ENCODE peak calls at places on chromosomes 12 and 14, in nine cellular contexts. One of them, this sample, is unnamed.

GRCh38 chr14:105261781-105262180 is 13.4 kb downstream of the BTBD6 start:
- DNase-seq in tibial nerve: no peak
- DNase-seq in adrenal gland: no peak
- DNase-seq in pancreas: no peak
- DNase-seq in GM12878: no peak
- DNase-seq in CD8-positive, alpha-beta T cell: no peak
- DNase-seq in tibial artery: peak; percentile 60
- DNase-seq in left ventricle myocardium inferior: peak; percentile 59
- DNase-seq in gastrocnemius medialis: no peak
- DNase-seq in this sample: no peak

GRCh38 chr12:27866382-27867101 is 86.5 kb upstream of the MANSC4 start:
- DNase-seq in pancreas: no peak
- DNase-seq in GM12878: no peak
- DNase-seq in tibial artery: no peak
- DNase-seq in CD8-positive, alpha-beta T cell: no peak
- DNase-seq in tibial nerve: no peak
- DNase-seq in gastrocnemius medialis: no peak
- DNase-seq in left ventricle myocardium inferior: no peak
- DNase-seq in adrenal gland: no peak
- DNase-seq in this sample: no peak

GRCh38 chr12:101761347-101761746 is 22.1 kb upstream of the SYCP3 start:
- DNase-seq in gastrocnemius medialis: no peak
- DNase-seq in CD8-positive, alpha-beta T cell: no peak
- DNase-seq in GM12878: no peak
- DNase-seq in pancreas: no peak
- DNase-seq in adrenal gland: no peak
- DNase-seq in tibial artery: no peak
- DNase-seq in left ventricle myocardium inferior: no peak
- DNase-seq in tibial nerve: no peak
- DNase-seq in this sample: no peak

GRCh38 chr14:61977217-61977616 is 215.0 kb downstream of the SNAPC1 start:
- DNase-seq in GM12878: no peak
- DNase-seq in CD8-positive, alpha-beta T cell: no peak
- DNase-seq in pancreas: no peak
- DNase-seq in tibial nerve: no peak
- DNase-seq in adrenal gland: no peak
- DNase-seq in tibial artery: no peak
- DNase-seq in left ventricle myocardium inferior: no peak
- DNase-seq in gastrocnemius medialis: no peak
- DNase-seq in this sample: no peak

GRCh38 chr14:26402126-26402525 is 195.7 kb downstream of the NOVA1 start:
- DNase-seq in left ventricle myocardium inferior: no peak
- DNase-seq in adrenal gland: no peak
- DNase-seq in CD8-positive, alpha-beta T cell: no peak
- DNase-seq in GM12878: no peak
- DNase-seq in pancreas: no peak
- DNase-seq in gastrocnemius medialis: no peak
- DNase-seq in tibial nerve: no peak
- DNase-seq in tibial artery: no peak
- DNase-seq in this sample: no peak

GRCh38 chr12:96047621-96048211 is 12.3 kb upstream of the LTA4H start:
- DNase-seq in adrenal gland: peak; percentile 56
- DNase-seq in tibial artery: no peak
- DNase-seq in gastrocnemius medialis: no peak
- DNase-seq in tibial nerve: peak; percentile 29
- DNase-seq in left ventricle myocardium inferior: no peak
- DNase-seq in CD8-positive, alpha-beta T cell: no peak
- DNase-seq in pancreas: peak; percentile 43
- DNase-seq in GM12878: peak; percentile 68
- DNase-seq in this sample: no peak

GRCh38 chr12:94593822-94594442 is 56.4 kb downstream of the TMCC3 start:
- DNase-seq in pancreas: no peak
- DNase-seq in adrenal gland: no peak
- DNase-seq in tibial nerve: no peak
- DNase-seq in left ventricle myocardium inferior: no peak
- DNase-seq in GM12878: peak; percentile 15
- DNase-seq in CD8-positive, alpha-beta T cell: no peak
- DNase-seq in tibial artery: peak; percentile 74
- DNase-seq in gastrocnemius medialis: no peak
- DNase-seq in this sample: no peak

GRCh38 chr14:50229646-50230045 is 1.7 kb downstream of the SOS2 start:
- DNase-seq in GM12878: no peak
- DNase-seq in CD8-positive, alpha-beta T cell: no peak
- DNase-seq in tibial artery: no peak
- DNase-seq in pancreas: no peak
- DNase-seq in gastrocnemius medialis: no peak
- DNase-seq in adrenal gland: no peak
- DNase-seq in tibial nerve: no peak
- DNase-seq in left ventricle myocardium inferior: no peak
- DNase-seq in this sample: no peak

GRCh38 chr12:49962861-49963765 is 1.4 kb downstream of the AQP5 start:
- DNase-seq in gastrocnemius medialis: no peak
- DNase-seq in CD8-positive, alpha-beta T cell: no peak
- DNase-seq in pancreas: peak; percentile 96
- DNase-seq in left ventricle myocardium inferior: peak; percentile 71
- DNase-seq in adrenal gland: peak; percentile 76
- DNase-seq in tibial artery: peak; percentile 74
- DNase-seq in GM12878: no peak
- DNase-seq in tibial nerve: no peak
- DNase-seq in this sample: no peak

GRCh38 chr14:52801014-52801708 is 9.8 kb upstream of the GNPNAT1 start:
- DNase-seq in CD8-positive, alpha-beta T cell: no peak
- DNase-seq in tibial artery: no peak
- DNase-seq in gastrocnemius medialis: no peak
- DNase-seq in pancreas: no peak
- DNase-seq in left ventricle myocardium inferior: no peak
- DNase-seq in adrenal gland: no peak
- DNase-seq in tibial nerve: no peak
- DNase-seq in GM12878: no peak
- DNase-seq in this sample: no peak

GRCh38 chr14:34797747-34798583 is 77.2 kb downstream of the BAZ1A start:
- DNase-seq in GM12878: no peak
- DNase-seq in adrenal gland: no peak
- DNase-seq in CD8-positive, alpha-beta T cell: no peak
- DNase-seq in gastrocnemius medialis: no peak
- DNase-seq in pancreas: no peak
- DNase-seq in tibial nerve: no peak
- DNase-seq in left ventricle myocardium inferior: no peak
- DNase-seq in tibial artery: no peak
- DNase-seq in this sample: no peak

GRCh38 chr14:30195946-30196345 is 268.3 kb upstream of the PRKD1 start:
- DNase-seq in adrenal gland: no peak
- DNase-seq in left ventricle myocardium inferior: no peak
- DNase-seq in tibial artery: no peak
- DNase-seq in gastrocnemius medialis: no peak
- DNase-seq in GM12878: no peak
- DNase-seq in pancreas: no peak
- DNase-seq in tibial nerve: no peak
- DNase-seq in CD8-positive, alpha-beta T cell: no peak
- DNase-seq in this sample: no peak

DNA sequence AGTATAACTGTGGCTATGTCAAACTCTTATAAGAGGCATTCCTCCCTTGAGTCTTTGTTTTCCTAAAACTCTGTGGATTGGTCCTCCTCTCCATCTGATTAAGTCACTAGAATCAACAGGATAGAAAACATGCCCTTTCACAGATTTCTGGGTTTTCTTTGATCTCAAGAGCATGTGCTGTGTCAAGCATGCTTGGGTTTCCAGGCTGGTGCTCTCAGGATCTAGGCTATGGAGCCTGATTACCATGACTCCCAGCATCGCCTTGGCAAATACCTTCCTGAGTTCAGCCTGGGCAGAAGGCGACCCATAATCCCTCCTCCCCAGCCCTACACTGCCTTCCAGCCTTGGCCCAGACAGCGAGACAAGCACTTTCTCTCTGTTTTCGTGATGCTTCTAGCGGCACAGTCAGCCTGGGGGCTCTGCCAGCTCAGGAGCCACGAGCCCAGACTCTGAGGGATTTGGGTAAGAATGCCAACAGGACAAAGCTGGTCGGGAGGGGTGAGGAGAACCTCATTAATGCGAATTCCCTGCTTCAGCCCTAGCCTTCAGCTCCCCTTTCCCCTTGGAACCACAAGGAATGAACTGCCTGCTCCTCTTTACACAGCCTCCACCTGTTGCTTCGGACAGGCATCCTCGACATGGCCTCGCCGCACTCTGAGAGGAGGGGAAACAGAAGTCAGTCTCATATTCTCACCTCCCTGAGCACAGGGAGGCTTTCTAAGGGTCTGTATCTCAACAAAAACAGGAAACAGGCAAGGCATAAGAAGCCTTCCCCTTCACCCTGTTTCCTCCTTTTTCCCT is 227.0 kb downstream of the MSRB3 start:
- DNase-seq in adrenal gland: no peak
- DNase-seq in GM12878: no peak
- DNase-seq in gastrocnemius medialis: no peak
- DNase-seq in CD8-positive, alpha-beta T cell: no peak
- DNase-seq in pancreas: no peak
- DNase-seq in left ventricle myocardium inferior: no peak
- DNase-seq in tibial nerve: no peak
- DNase-seq in tibial artery: no peak
- DNase-seq in this sample: no peak
- H3K4me1 ChIP-seq in adrenal gland: no peaks in the 10 kb centered on the region
- H3K4me1 ChIP-seq in GM12878: no peaks in the 10 kb centered on the region
- H3K4me1 ChIP-seq in gastrocnemius medialis: no peaks in the 10 kb centered on the region
- H3K4me1 ChIP-seq in CD8-positive, alpha-beta T cell: no peaks in the 10 kb centered on the region
- H3K4me1 ChIP-seq in pancreas: peaks cover 3% of the 10 kb centered on the region
- H3K4me1 ChIP-seq in left ventricle myocardium inferior: peaks cover 18% of the 10 kb centered on the region
- H3K4me1 ChIP-seq in tibial nerve: no peaks in the 10 kb centered on the region
- H3K4me1 ChIP-seq in tibial artery: peaks cover 12% of the 10 kb centered on the region
- H3K4me1 ChIP-seq in this sample: peaks cover 6% of the 10 kb centered on the region

GRCh38 chr14:102238766-102239165 is 66.2 kb downstream of the MOK start:
- DNase-seq in left ventricle myocardium inferior: no peak
- DNase-seq in GM12878: no peak
- DNase-seq in tibial nerve: no peak
- DNase-seq in CD8-positive, alpha-beta T cell: no peak
- DNase-seq in pancreas: no peak
- DNase-seq in adrenal gland: no peak
- DNase-seq in gastrocnemius medialis: no peak
- DNase-seq in tibial artery: no peak
- DNase-seq in this sample: no peak

GRCh38 chr14:102238131-102238530 is 66.8 kb downstream of the MOK start:
- DNase-seq in left ventricle myocardium inferior: no peak
- DNase-seq in adrenal gland: no peak
- DNase-seq in tibial nerve: no peak
- DNase-seq in GM12878: no peak
- DNase-seq in tibial artery: no peak
- DNase-seq in gastrocnemius medialis: no peak
- DNase-seq in pancreas: no peak
- DNase-seq in CD8-positive, alpha-beta T cell: no peak
- DNase-seq in this sample: no peak

GRCh38 chr14:102239231-102239630 is 65.7 kb downstream of the MOK start:
- DNase-seq in CD8-positive, alpha-beta T cell: no peak
- DNase-seq in GM12878: no peak
- DNase-seq in gastrocnemius medialis: no peak
- DNase-seq in adrenal gland: no peak
- DNase-seq in left ventricle myocardium inferior: no peak
- DNase-seq in tibial artery: no peak
- DNase-seq in pancreas: no peak
- DNase-seq in tibial nerve: no peak
- DNase-seq in this sample: no peak

GRCh38 chr14:102246071-102246470 is 58.9 kb downstream of the MOK start:
- DNase-seq in tibial artery: no peak
- DNase-seq in GM12878: no peak
- DNase-seq in CD8-positive, alpha-beta T cell: no peak
- DNase-seq in pancreas: no peak
- DNase-seq in gastrocnemius medialis: no peak
- DNase-seq in left ventricle myocardium inferior: no peak
- DNase-seq in tibial nerve: no peak
- DNase-seq in adrenal gland: no peak
- DNase-seq in this sample: no peak

GRCh38 chr14:102241147-102241546 is 63.8 kb downstream of the MOK start:
- DNase-seq in tibial nerve: no peak
- DNase-seq in gastrocnemius medialis: no peak
- DNase-seq in left ventricle myocardium inferior: no peak
- DNase-seq in GM12878: no peak
- DNase-seq in pancreas: no peak
- DNase-seq in CD8-positive, alpha-beta T cell: no peak
- DNase-seq in tibial artery: no peak
- DNase-seq in adrenal gland: no peak
- DNase-seq in this sample: no peak
- H3K27ac ChIP-seq in tibial nerve: no peak overlapping the region
- H3K27ac ChIP-seq in gastrocnemius medialis: no peak overlapping the region
- H3K27ac ChIP-seq in left ventricle myocardium inferior: no peak overlapping the region
- H3K27ac ChIP-seq in GM12878: no peak overlapping the region
- H3K27ac ChIP-seq in pancreas: no peak overlapping the region
- H3K27ac ChIP-seq in CD8-positive, alpha-beta T cell: no peak overlapping the region
- H3K27ac ChIP-seq in tibial artery: no peak overlapping the region
- H3K27ac ChIP-seq in adrenal gland: no peak overlapping the region
- H3K27ac ChIP-seq in this sample: no peak overlapping the region

DNA sequence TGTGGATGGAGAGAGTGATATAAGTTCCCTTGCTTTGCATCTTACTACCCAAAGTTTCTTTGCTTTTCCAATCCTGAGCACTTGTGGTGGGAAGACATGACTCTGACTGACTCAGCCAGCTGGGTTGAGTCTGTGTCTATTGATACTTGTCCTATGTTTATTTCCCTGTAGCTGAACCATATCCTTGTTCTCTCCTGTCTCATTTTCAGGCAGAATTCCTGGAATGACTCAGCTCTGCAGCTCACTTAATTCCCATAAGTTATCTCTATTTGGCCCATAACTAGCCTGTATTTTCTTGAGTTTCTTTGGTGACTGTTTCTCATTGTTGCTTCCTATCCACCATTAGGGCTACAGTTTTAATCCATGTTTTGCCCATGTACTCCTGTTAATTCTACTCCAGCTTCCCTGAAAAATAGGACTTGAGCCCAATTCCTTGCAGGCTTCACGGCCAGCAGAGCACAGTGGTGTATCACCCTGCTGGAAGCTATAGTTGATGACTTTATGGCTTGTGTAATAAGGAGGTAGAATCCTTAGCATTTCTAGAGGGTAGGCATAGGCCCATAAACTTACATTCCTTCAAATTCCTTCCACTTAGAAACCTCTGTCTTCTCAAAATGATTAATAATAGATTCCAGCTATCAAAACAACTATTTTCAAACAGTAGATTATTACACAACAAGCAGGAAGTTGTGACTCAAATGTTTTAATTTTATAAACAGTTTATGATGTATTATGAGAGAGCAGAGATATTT is 183.1 kb downstream of the TMTC3 start:
- DNase-seq in gastrocnemius medialis: no peak
- DNase-seq in tibial artery: no peak
- DNase-seq in CD8-positive, alpha-beta T cell: no peak
- DNase-seq in left ventricle myocardium inferior: no peak
- DNase-seq in tibial nerve: no peak
- DNase-seq in pancreas: no peak
- DNase-seq in adrenal gland: no peak
- DNase-seq in GM12878: no peak
- DNase-seq in this sample: no peak
- TF ChIP-seq CTCF in gastrocnemius medialis: no peak
- TF ChIP-seq CTCF in tibial artery: no peak
- TF ChIP-seq CTCF in CD8-positive, alpha-beta T cell: no peak
- TF ChIP-seq CTCF in left ventricle myocardium inferior: no peak
- TF ChIP-seq CTCF in tibial nerve: no peak
- TF ChIP-seq CTCF in pancreas: no peak
- TF ChIP-seq CTCF in adrenal gland: no peak
- TF ChIP-seq CTCF in GM12878: no peak
- TF ChIP-seq CTCF in this sample: no peak

DNA sequence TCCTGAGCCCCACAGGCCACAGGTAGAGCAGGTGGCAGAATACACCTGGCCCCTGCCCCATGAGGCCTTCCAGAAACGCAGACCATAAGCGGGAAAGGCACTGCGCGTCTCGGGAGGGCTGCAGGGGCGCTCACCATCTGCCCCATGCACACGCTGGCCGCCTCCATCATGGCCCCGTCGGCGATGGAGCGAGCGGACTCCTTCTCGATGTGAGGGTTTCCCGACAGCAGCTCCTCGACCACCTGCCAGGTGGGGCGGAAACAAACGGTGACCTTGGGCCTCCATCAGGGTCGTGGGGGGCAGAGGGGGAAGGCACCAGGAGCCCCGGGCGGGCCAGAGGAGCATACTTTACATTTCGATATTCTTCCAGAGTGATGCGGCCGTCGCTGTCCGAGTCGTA is 52.8 kb downstream of the TESC start:
- DNase-seq in tibial artery: no peak
- DNase-seq in tibial nerve: no peak
- DNase-seq in left ventricle myocardium inferior: no peak
- DNase-seq in GM12878: no peak
- DNase-seq in CD8-positive, alpha-beta T cell: no peak
- DNase-seq in pancreas: no peak
- DNase-seq in adrenal gland: no peak
- DNase-seq in gastrocnemius medialis: no peak
- DNase-seq in this sample: no peak
- H3K4me1 ChIP-seq in tibial artery: peaks cover 40% of the 10 kb centered on the region
- H3K4me1 ChIP-seq in tibial nerve: no peaks in the 10 kb centered on the region
- H3K4me1 ChIP-seq in left ventricle myocardium inferior: peaks cover 86% of the 10 kb centered on the region
- H3K4me1 ChIP-seq in GM12878: no peaks in the 10 kb centered on the region
- H3K4me1 ChIP-seq in CD8-positive, alpha-beta T cell: no peaks in the 10 kb centered on the region
- H3K4me1 ChIP-seq in pancreas: peaks cover 19% of the 10 kb centered on the region
- H3K4me1 ChIP-seq in adrenal gland: peaks cover 16% of the 10 kb centered on the region
- H3K4me1 ChIP-seq in gastrocnemius medialis: no peaks in the 10 kb centered on the region
- H3K4me1 ChIP-seq in this sample: no peaks in the 10 kb centered on the region